ENCODE peak calls at places on chromosomes 5 and 9, in seven cellular contexts. K is CD4-positive, CD25-positive, alpha-beta regulatory T cell; Q is kidney; S is CD8-positive, alpha-beta memory T cell; F is H1; R is heart left ventricle; O is cardiac muscle cell. V is an unnamed sample. For H3K4me1, the result is how much of the 10 kb centered on the place peaks cover.

GRCh38 chr9:108834959-108835696 is 20.7 kb downstream of the ACTL7B start:
- DNase-seq in R (no peak), F (no peak), Q (no peak), K (no peak), O (no peak), S (no peak), V (no peak)

GRCh38 chr9:20781086-20781485 is 97.0 kb downstream of the FOCAD start:
- DNase-seq in Q (no peak), S (no peak), R (no peak), F (no peak), K (no peak), O (no peak), V (no peak)

GRCh38 chr5:56003633-56004032 is 8.9 kb upstream of the IL6ST start:
- DNase-seq in R (no peak), K (no peak), Q (no peak), S (no peak), O (no peak), F (no peak), V (no peak)

GRCh38 chr9:92463989-92464388 is 18.3 kb downstream of the ASPN start:
- DNase-seq in Q (no peak), S (no peak), O (no peak), K (no peak), R (no peak), F (no peak), V (no peak)

GRCh38 chr5:102718819-102719218 is 36.3 kb upstream of the PAM start:
- DNase-seq in O (no peak), S (no peak), Q (no peak), F (no peak), R (no peak), K (no peak), V (no peak)

GRCh38 chr5:59745422-59745863 is 148.1 kb downstream of the PDE4D start:
- DNase-seq in K (no peak), O (no peak), Q (no peak), S (no peak), R (peak), F (no peak), V (no peak)

GRCh38 chr5:135445306-135445940 is 1.7 kb downstream of the DCANP1 start:
- DNase-seq in S (no peak), K (no peak), Q (no peak), R (no peak), O (no peak), F (no peak), V (no peak)

GRCh38 chr9:78831726-78832125 is 534.8 kb downstream of the PSAT1 start:
- DNase-seq in S (no peak), O (no peak), R (no peak), F (no peak), K (no peak), Q (no peak), V (no peak)

GRCh38 chr5:173278172-173278571 is 43.2 kb upstream of the NKX2-5 start:
- DNase-seq in S (no peak), F (no peak), O (no peak), Q (no peak), R (peak), K (no peak), V (no peak)

GRCh38 chr5:76165961-76166360 is 82.8 kb downstream of the SV2C start:
- DNase-seq in S (no peak), O (no peak), R (no peak), F (no peak), Q (no peak), K (no peak), V (no peak)

GRCh38 chr9:17600962-17601593 is 22.2 kb downstream of the SH3GL2 start:
- DNase-seq in S (no peak), K (no peak), F (no peak), R (no peak), O (no peak), Q (no peak), V (no peak)

GRCh38 chr9:114093031-114093471 is 6.0 kb downstream of the KIF12 start:
- DNase-seq in Q (peak), O (no peak), R (no peak), S (no peak), K (no peak), F (no peak), V (no peak)

GRCh38 chr9:36911601-36912412 is 122.3 kb downstream of the PAX5 start:
- DNase-seq in K (no peak), F (no peak), O (no peak), S (no peak), R (no peak), Q (no peak), V (no peak)

GRCh38 chr5:124440471-124440870 is 306.0 kb downstream of the ZNF608 start:
- DNase-seq in O (no peak), Q (no peak), R (no peak), K (no peak), F (no peak), S (no peak), V (no peak)

GRCh38 chr5:96324708-96325107 is 108.3 kb downstream of the PCSK1 start:
- DNase-seq in R (no peak), F (no peak), S (no peak), O (no peak), K (no peak), Q (no peak), V (no peak)

GRCh38 chr9:16136961-16137360 is 584.1 kb downstream of the CCDC171 start:
- DNase-seq in Q (no peak), F (no peak), O (no peak), R (peak), K (no peak), S (no peak), V (no peak)

GRCh38 chr5:40754381-40755092 is 1.2 kb downstream of the TTC33 start:
- DNase-seq in O (peak), K (peak), R (no peak), S (no peak), Q (no peak), F (no peak), V (no peak)

GRCh38 chr9:14339746-14340145 is 25.8 kb upstream of the NFIB start:
- DNase-seq in F (no peak), R (no peak), K (no peak), Q (no peak), O (no peak), S (no peak), V (no peak)

GRCh38 chr5:53326420-53327153 is 153.8 kb upstream of the FST start:
- DNase-seq in O (no peak), Q (no peak), S (no peak), R (no peak), K (no peak), F (no peak), V (no peak)

GRCh38 chr5:140611020-140611521 is 21.9 kb downstream of the CD14 start:
- DNase-seq in S (no peak), O (no peak), R (no peak), F (no peak), K (no peak), Q (no peak), V (no peak)

GRCh38 chr5:10393491-10393890 is 40.0 kb downstream of the MARCHF6 start:
- DNase-seq in K (no peak), Q (no peak), F (no peak), O (no peak), R (no peak), S (no peak), V (no peak)

GRCh38 chr9:116520218-116520617 is 166.9 kb upstream of the TRIM32 start:
- DNase-seq in O (no peak), R (no peak), K (no peak), F (no peak), Q (no peak), S (no peak), V (no peak)

GRCh38 chr5:137822158-137822764 is 45.4 kb upstream of the MYOT start:
- DNase-seq in R (no peak), F (peak), K (no peak), Q (no peak), S (no peak), O (peak), V (no peak)

GRCh38 chr5:84715686-84716085 is 331.0 kb upstream of the EDIL3 start:
- DNase-seq in S (no peak), O (no peak), R (no peak), Q (no peak), F (no peak), K (no peak), V (no peak)

GRCh38 chr9:80522465-80522864 is 950.7 kb downstream of the TLE4 start:
- DNase-seq in Q (no peak), S (no peak), R (no peak), K (no peak), F (no peak), O (no peak), V (no peak)

GRCh38 chr5:14959443-14960119 is 88.0 kb upstream of the ANKH start:
- DNase-seq in O (peak), Q (no peak), F (no peak), S (no peak), R (no peak), K (no peak), V (no peak)

GRCh38 chr9:88400021-88400420 is 11.8 kb downstream of the SPIN1 start:
- DNase-seq in O (no peak), Q (no peak), F (no peak), S (no peak), K (no peak), R (no peak), V (no peak)

GRCh38 chr9:16637218-16637617 is 233.3 kb downstream of the BNC2 start:
- DNase-seq in K (no peak), Q (no peak), O (no peak), F (no peak), S (no peak), R (no peak), V (no peak)

GRCh38 chr9:130972957-130973685 is 34.1 kb upstream of the FIBCD1 start:
- DNase-seq in O (no peak), F (no peak), S (no peak), Q (no peak), R (no peak), K (no peak), V (no peak)

GRCh38 chr5:51622161-51622790 is 239.0 kb downstream of the ISL1 start:
- DNase-seq in Q (no peak), O (peak), S (no peak), K (no peak), F (no peak), R (no peak), V (no peak)
- H3K27ac ChIP-seq in Q (no peak), O (no peak), S (no peak), K (no peak), F (no peak), R (no peak), V (no peak)

GRCh38 chr5:74107899-74108298 is 481.9 kb downstream of the ARHGEF28 start:
- DNase-seq in O (no peak), K (no peak), R (no peak), Q (no peak), F (no peak), S (no peak), V (no peak)

GRCh38 chr5:74112372-74112875 is 486.4 kb downstream of the ARHGEF28 start:
- DNase-seq in R (no peak), Q (no peak), S (no peak), K (no peak), F (no peak), O (peak), V (no peak)

GRCh38 chr5:74105126-74105780 is 479.3 kb downstream of the ARHGEF28 start:
- DNase-seq in O (no peak), Q (no peak), F (no peak), S (no peak), K (no peak), R (peak), V (no peak)

GRCh38 chr5:74113987-74114386 is 488.0 kb downstream of the ARHGEF28 start:
- DNase-seq in R (no peak), O (no peak), K (no peak), Q (no peak), F (no peak), S (no peak), V (no peak)

DNA sequence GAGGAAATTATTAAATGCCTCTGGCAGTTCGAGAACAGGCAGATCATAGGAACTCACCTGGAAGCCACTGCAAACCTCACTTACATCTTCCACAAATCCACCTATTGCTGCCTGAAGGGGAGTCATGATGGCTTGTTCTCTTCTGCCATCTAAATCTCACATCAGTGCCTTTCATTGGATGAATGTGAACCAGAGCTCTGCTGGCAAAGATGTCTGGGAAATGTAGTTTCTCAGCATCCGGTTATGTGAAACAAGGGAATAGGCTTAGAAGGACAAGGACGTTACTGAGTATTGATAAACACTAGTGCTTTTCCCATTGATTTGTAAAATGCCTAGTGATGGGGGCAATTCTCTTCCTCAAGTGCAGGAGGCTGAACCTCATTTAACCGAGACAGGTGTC is 483.3 kb downstream of the ARHGEF28 start:
- DNase-seq in R (no peak), S (no peak), O (no peak), K (no peak), F (no peak), Q (no peak), V (no peak)
- H3K4me1 ChIP-seq in R (under half), S (under half), O (under half), K (under half), F (under half), Q (under half), V (under half)

DNA sequence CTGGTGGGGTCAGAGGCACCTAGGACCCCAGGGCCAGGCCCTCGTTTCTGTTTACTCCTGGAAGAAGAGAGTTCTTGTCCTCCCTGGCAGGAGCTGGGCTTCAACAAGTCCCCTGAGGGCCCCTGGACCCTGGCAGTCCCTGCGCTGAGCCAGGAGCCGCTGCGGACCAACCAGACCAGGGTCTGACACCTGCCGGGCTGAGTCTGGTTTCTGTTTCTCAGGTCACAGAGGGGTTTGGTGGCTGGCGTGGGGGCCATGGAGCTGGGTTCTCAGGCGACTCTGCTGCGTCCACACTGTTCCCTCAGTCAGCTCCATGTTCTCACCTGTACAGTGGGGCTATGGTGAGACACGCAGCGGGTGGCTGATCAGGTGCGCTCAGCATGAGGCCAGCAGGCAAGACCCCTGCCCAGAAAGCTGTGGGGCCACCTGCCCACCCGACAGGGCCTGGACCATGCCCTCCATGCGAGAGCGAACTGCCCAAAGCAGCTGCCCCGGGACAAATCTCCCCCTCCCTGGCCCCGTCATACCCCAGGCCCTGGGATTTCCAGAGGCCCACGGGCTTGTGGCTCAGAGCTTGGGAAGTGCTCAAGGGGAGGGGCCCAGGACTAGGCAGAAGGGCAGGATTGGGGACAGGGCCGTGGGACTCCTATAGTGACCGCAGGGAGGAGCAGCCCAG is 17.9 kb upstream of the NOTCH1 start:
- DNase-seq in F (no peak), O (no peak), Q (peak), S (no peak), R (no peak), K (no peak), V (no peak)
- H3K27ac ChIP-seq in F (no peak), O (no peak), Q (peak), S (no peak), R (peak), K (no peak), V (no peak)

DNA sequence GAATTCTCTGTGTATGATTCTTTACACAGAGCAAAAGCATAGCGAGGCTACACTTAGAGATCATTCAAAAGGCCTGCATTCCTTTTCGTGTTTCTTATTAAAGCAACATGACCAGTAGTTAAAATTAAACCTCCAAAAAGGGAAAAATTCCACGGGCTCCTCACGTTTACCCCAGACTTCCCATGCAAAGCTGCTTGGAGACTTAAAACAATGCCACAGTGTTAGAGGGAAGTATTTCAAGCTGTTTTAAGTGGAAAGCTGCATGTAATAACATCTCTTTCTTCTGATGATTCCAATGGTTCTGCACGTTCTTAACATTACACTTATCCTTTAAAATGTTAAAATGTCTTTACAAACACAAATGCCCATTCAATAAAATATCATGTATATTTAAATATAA is 405.2 kb downstream of the SEMA5A start:
- DNase-seq in S (no peak), Q (no peak), O (no peak), R (no peak), K (no peak), F (no peak), V (no peak)
- H3K4me1 ChIP-seq in S (under half), Q (under half), O (under half), R (under half), K (under half), F (under half), V (under half)

DNA sequence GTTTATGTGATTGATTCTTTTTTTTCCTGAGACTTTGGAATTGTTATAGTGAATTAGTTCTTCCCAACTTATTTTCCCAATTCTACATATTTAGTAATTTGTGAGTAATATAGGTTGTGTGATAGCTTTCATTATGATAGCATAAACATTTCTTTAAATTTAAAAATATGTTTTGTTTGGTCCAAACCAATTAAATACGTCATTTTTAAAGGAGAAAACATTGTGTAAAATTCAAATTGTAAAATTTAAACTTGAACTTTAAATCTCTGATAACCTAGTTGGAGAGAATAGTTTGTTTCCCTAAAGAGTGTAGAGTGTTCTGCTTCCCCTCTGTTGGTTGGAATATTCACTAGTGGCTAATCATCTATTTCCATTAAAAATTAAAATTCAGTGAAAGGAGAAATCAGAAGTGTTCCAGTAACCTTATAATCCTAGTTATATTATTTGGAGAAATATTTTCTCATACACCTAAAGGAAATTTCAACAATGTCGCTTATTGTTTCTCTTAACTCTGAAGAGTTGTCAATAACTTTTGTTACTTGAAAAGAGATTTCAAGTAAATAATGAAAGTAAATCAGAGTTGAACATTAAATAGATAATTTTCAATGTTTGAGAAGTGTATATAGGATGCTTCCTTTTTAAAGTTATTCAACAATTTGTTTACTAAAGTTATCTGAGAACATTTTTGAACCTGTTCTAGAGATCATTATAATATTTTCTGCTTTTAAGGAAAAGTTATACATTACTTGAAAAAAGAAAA is 2.9 kb downstream of the NIPBL start:
- DNase-seq in S (no peak), R (no peak), O (no peak), K (no peak), F (no peak), Q (no peak), V (no peak)
- H3K27ac ChIP-seq in S (peak), R (peak), O (peak), K (no peak), F (no peak), Q (no peak), V (peak)

GRCh38 chr5:120510098-120510634 is 46.1 kb downstream of the PRR16 start:
- DNase-seq in R (no peak), F (no peak), K (no peak), S (no peak), Q (no peak), O (no peak), V (no peak)
- H3K4me1 ChIP-seq in R (under half), F (under half), K (under half), S (under half), Q (under half), O (under half), V (under half)

DNA sequence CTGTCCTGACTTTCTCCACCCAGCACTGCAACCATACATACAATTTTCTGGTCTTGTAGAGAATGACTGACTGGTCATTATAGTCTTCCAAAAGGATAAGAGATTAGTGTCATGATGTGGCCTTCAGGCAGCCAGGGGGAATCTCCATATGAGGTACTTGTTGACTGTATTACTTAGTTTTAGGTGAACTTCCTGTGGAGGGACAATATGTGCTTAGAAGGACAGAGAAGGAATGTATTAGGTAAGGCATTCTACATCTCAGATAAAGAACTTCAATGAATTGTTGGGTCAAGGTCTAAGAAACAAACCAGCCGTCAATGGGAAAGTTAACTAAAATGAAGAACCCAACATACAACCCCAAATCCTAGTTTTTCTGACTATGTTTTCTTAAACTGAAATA is 98.5 kb upstream of the CDKN2B start:
- DNase-seq in R (no peak), Q (no peak), F (no peak), O (no peak), K (no peak), S (no peak), V (no peak)
- H3K27ac ChIP-seq in R (no peak), Q (no peak), F (no peak), O (no peak), K (no peak), S (no peak), V (no peak)

GRCh38 chr5:158883502-158883901 is 216.2 kb downstream of the EBF1 start:
- DNase-seq in Q (no peak), K (no peak), F (no peak), S (no peak), R (no peak), O (no peak), V (no peak)
- H3K4me1 ChIP-seq in Q (under half), K (under half), F (under half), S (under half), R (under half), O (under half), V (under half)

GRCh38 chr5:199821-200645 is 8.7 kb downstream of the LRRC14B start:
- DNase-seq in Q (peak), F (no peak), R (no peak), O (no peak), K (no peak), S (no peak), V (no peak)
- H3K27ac ChIP-seq in Q (no peak), F (no peak), R (peak), O (peak), K (no peak), S (no peak), V (no peak)

DNA sequence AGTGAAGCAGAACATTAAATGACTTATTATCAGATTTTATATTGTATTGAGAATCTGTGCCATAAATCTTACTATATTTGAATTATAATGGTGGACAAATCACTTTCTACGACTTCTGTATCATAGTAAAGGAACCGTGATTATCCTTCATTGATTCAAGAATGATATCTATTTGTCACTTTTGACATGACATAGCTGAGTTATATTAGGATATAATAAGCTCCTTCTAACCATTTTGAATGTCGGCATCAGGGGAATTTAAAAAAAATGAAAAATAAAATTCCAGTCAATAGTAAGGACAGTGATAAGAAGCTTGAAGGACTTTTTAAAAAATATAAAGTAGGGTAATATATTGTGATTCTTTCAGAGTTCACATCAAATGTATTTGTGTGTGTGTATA is 338.9 kb upstream of the ACO1 start:
- DNase-seq in O (no peak), R (no peak), F (no peak), S (no peak), Q (no peak), K (no peak), V (no peak)
- H3K4me1 ChIP-seq in O (under half), R (under half), F (under half), S (under half), Q (under half), K (under half), V (under half)